ENCODE peak calls at places on chromosome 13, in seven cellular contexts. One of them, this sample, is unnamed. For H3K9me3, the result is how much of the 10 kb centered on the place peaks cover.

GRCh38 chr13:31167490-31167889 is 5.8 kb upstream of the HSPH1 start:
- DNase-seq in endodermal cell: no peak
- DNase-seq in pancreas: no peak
- DNase-seq in right lobe of liver: no peak
- DNase-seq in body of pancreas: no peak
- DNase-seq in PC-3: peak
- DNase-seq in kidney: no peak
- DNase-seq in this sample: no peak

GRCh38 chr13:97108535-97108910 is 113.6 kb upstream of the MBNL2 start:
- DNase-seq in PC-3: peak
- DNase-seq in kidney: no peak
- DNase-seq in right lobe of liver: no peak
- DNase-seq in endodermal cell: no peak
- DNase-seq in body of pancreas: no peak
- DNase-seq in pancreas: no peak
- DNase-seq in this sample: no peak

GRCh38 chr13:79457948-79458347 is 23.0 kb upstream of the NDFIP2 start:
- DNase-seq in endodermal cell: no peak
- DNase-seq in pancreas: no peak
- DNase-seq in right lobe of liver: no peak
- DNase-seq in kidney: no peak
- DNase-seq in PC-3: peak
- DNase-seq in body of pancreas: no peak
- DNase-seq in this sample: no peak

GRCh38 chr13:56986121-56986520 is 154.6 kb upstream of the PRR20A start:
- DNase-seq in endodermal cell: no peak
- DNase-seq in pancreas: no peak
- DNase-seq in PC-3: no peak
- DNase-seq in right lobe of liver: no peak
- DNase-seq in body of pancreas: no peak
- DNase-seq in kidney: no peak
- DNase-seq in this sample: no peak

GRCh38 chr13:43546260-43546659 is 240.5 kb downstream of the ENOX1 start:
- DNase-seq in body of pancreas: no peak
- DNase-seq in kidney: peak
- DNase-seq in endodermal cell: no peak
- DNase-seq in right lobe of liver: no peak
- DNase-seq in pancreas: no peak
- DNase-seq in PC-3: no peak
- DNase-seq in this sample: peak

GRCh38 chr13:77510156-77510555 is 25.4 kb upstream of the SCEL start:
- DNase-seq in kidney: no peak
- DNase-seq in PC-3: no peak
- DNase-seq in endodermal cell: no peak
- DNase-seq in pancreas: no peak
- DNase-seq in body of pancreas: no peak
- DNase-seq in right lobe of liver: no peak
- DNase-seq in this sample: no peak

GRCh38 chr13:83716121-83716520 is 166.2 kb downstream of the SLITRK1 start:
- DNase-seq in right lobe of liver: no peak
- DNase-seq in endodermal cell: no peak
- DNase-seq in body of pancreas: no peak
- DNase-seq in PC-3: no peak
- DNase-seq in pancreas: no peak
- DNase-seq in kidney: peak
- DNase-seq in this sample: no peak

GRCh38 chr13:27334774-27335490 is 64.3 kb downstream of the RASL11A start:
- DNase-seq in pancreas: no peak
- DNase-seq in endodermal cell: no peak
- DNase-seq in kidney: no peak
- DNase-seq in body of pancreas: no peak
- DNase-seq in PC-3: no peak
- DNase-seq in right lobe of liver: no peak
- DNase-seq in this sample: no peak

GRCh38 chr13:20116213-20116612 is 44.6 kb downstream of the GJA3 start:
- DNase-seq in PC-3: no peak
- DNase-seq in pancreas: no peak
- DNase-seq in right lobe of liver: no peak
- DNase-seq in body of pancreas: no peak
- DNase-seq in endodermal cell: peak
- DNase-seq in kidney: no peak
- DNase-seq in this sample: no peak

GRCh38 chr13:42396501-42396900 is 124.5 kb downstream of the AKAP11 start:
- DNase-seq in pancreas: no peak
- DNase-seq in body of pancreas: no peak
- DNase-seq in endodermal cell: no peak
- DNase-seq in PC-3: peak
- DNase-seq in right lobe of liver: no peak
- DNase-seq in kidney: peak
- DNase-seq in this sample: no peak

GRCh38 chr13:30805603-30806011 is 70.3 kb downstream of the ALOX5AP start:
- DNase-seq in body of pancreas: peak
- DNase-seq in endodermal cell: no peak
- DNase-seq in right lobe of liver: no peak
- DNase-seq in kidney: no peak
- DNase-seq in pancreas: no peak
- DNase-seq in PC-3: no peak
- DNase-seq in this sample: no peak

GRCh38 chr13:32205426-32206096 is 109.6 kb downstream of the ZAR1L start:
- DNase-seq in right lobe of liver: no peak
- DNase-seq in body of pancreas: no peak
- DNase-seq in kidney: no peak
- DNase-seq in pancreas: no peak
- DNase-seq in endodermal cell: no peak
- DNase-seq in PC-3: no peak
- DNase-seq in this sample: no peak

GRCh38 chr13:107866007-107866665 is 349.2 kb downstream of the LIG4 start:
- DNase-seq in body of pancreas: peak
- DNase-seq in endodermal cell: peak
- DNase-seq in pancreas: peak
- DNase-seq in kidney: peak
- DNase-seq in right lobe of liver: no peak
- DNase-seq in PC-3: peak
- DNase-seq in this sample: no peak

GRCh38 chr13:43232866-43233265 is 209.5 kb downstream of the DNAJC15 start:
- DNase-seq in endodermal cell: no peak
- DNase-seq in right lobe of liver: no peak
- DNase-seq in PC-3: peak
- DNase-seq in kidney: no peak
- DNase-seq in pancreas: no peak
- DNase-seq in body of pancreas: peak
- DNase-seq in this sample: no peak

GRCh38 chr13:47678201-47678963 is 322.7 kb downstream of the SUCLA2 start:
- DNase-seq in kidney: no peak
- DNase-seq in body of pancreas: no peak
- DNase-seq in PC-3: no peak
- DNase-seq in endodermal cell: no peak
- DNase-seq in right lobe of liver: no peak
- DNase-seq in pancreas: no peak
- DNase-seq in this sample: no peak

GRCh38 chr13:73142091-73142490 is 83.3 kb downstream of the KLF5 start:
- DNase-seq in endodermal cell: no peak
- DNase-seq in pancreas: no peak
- DNase-seq in right lobe of liver: no peak
- DNase-seq in PC-3: no peak
- DNase-seq in body of pancreas: no peak
- DNase-seq in kidney: no peak
- DNase-seq in this sample: no peak

DNA sequence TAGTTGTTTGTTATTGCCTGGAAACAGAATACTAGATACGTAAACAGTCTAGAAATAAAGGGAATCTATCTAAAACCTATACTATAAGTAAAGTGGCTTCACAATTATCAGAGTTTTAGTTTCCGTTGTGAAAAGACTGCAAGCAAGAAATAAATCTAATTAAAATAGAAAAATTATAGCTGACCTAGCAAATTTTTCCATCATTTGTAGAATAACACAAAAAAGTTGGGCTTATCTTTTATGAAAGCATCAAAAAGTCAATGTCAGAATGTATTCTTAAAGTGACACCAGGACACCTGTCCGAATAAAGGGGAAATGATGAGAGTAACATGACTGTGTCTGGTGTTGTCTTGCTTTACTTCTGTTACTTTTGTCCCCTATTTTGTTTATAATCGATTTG is 1248.9 kb upstream of the MIR17HG start:
- DNase-seq in endodermal cell: no peak
- DNase-seq in kidney: no peak
- DNase-seq in body of pancreas: no peak
- DNase-seq in pancreas: no peak
- DNase-seq in PC-3: no peak
- DNase-seq in right lobe of liver: no peak
- DNase-seq in this sample: no peak
- H3K9me3 ChIP-seq in endodermal cell: under half
- H3K9me3 ChIP-seq in kidney: under half
- H3K9me3 ChIP-seq in body of pancreas: under half
- H3K9me3 ChIP-seq in pancreas: under half
- H3K9me3 ChIP-seq in PC-3: under half
- H3K9me3 ChIP-seq in right lobe of liver: under half
- H3K9me3 ChIP-seq in this sample: under half

GRCh38 chr13:98202026-98202425 is 25.0 kb upstream of the RNF113B start:
- DNase-seq in PC-3: no peak
- DNase-seq in endodermal cell: no peak
- DNase-seq in body of pancreas: no peak
- DNase-seq in right lobe of liver: peak
- DNase-seq in kidney: no peak
- DNase-seq in pancreas: peak
- DNase-seq in this sample: no peak

GRCh38 chr13:98198683-98199082 is 21.6 kb upstream of the RNF113B start:
- DNase-seq in body of pancreas: no peak
- DNase-seq in endodermal cell: no peak
- DNase-seq in pancreas: no peak
- DNase-seq in PC-3: no peak
- DNase-seq in right lobe of liver: no peak
- DNase-seq in kidney: no peak
- DNase-seq in this sample: no peak

GRCh38 chr13:98200211-98200878 is 23.3 kb upstream of the RNF113B start:
- DNase-seq in right lobe of liver: no peak
- DNase-seq in pancreas: no peak
- DNase-seq in kidney: no peak
- DNase-seq in endodermal cell: peak
- DNase-seq in PC-3: no peak
- DNase-seq in body of pancreas: no peak
- DNase-seq in this sample: no peak

GRCh38 chr13:98201178-98201577 is 24.1 kb upstream of the RNF113B start:
- DNase-seq in endodermal cell: no peak
- DNase-seq in PC-3: no peak
- DNase-seq in kidney: no peak
- DNase-seq in body of pancreas: no peak
- DNase-seq in right lobe of liver: no peak
- DNase-seq in pancreas: no peak
- DNase-seq in this sample: no peak

GRCh38 chr13:98199480-98199879 is 22.4 kb upstream of the RNF113B start:
- DNase-seq in kidney: no peak
- DNase-seq in endodermal cell: no peak
- DNase-seq in right lobe of liver: no peak
- DNase-seq in pancreas: no peak
- DNase-seq in body of pancreas: no peak
- DNase-seq in PC-3: no peak
- DNase-seq in this sample: no peak
- H3K27ac ChIP-seq in kidney: no peak
- H3K27ac ChIP-seq in endodermal cell: no peak
- H3K27ac ChIP-seq in right lobe of liver: no peak
- H3K27ac ChIP-seq in pancreas: no peak
- H3K27ac ChIP-seq in body of pancreas: no peak
- H3K27ac ChIP-seq in PC-3: no peak
- H3K27ac ChIP-seq in this sample: no peak

GRCh38 chr13:112750570-112750969 is 60.7 kb downstream of the ATP11A start:
- DNase-seq in PC-3: no peak
- DNase-seq in pancreas: no peak
- DNase-seq in endodermal cell: no peak
- DNase-seq in kidney: no peak
- DNase-seq in body of pancreas: no peak
- DNase-seq in right lobe of liver: no peak
- DNase-seq in this sample: no peak
- TF ChIP-seq CTCF in PC-3: no peak
- TF ChIP-seq CTCF in pancreas: no peak
- TF ChIP-seq CTCF in endodermal cell: no peak
- TF ChIP-seq CTCF in kidney: no peak
- TF ChIP-seq CTCF in body of pancreas: no peak
- TF ChIP-seq CTCF in right lobe of liver: no peak
- TF ChIP-seq CTCF in this sample: no peak

DNA sequence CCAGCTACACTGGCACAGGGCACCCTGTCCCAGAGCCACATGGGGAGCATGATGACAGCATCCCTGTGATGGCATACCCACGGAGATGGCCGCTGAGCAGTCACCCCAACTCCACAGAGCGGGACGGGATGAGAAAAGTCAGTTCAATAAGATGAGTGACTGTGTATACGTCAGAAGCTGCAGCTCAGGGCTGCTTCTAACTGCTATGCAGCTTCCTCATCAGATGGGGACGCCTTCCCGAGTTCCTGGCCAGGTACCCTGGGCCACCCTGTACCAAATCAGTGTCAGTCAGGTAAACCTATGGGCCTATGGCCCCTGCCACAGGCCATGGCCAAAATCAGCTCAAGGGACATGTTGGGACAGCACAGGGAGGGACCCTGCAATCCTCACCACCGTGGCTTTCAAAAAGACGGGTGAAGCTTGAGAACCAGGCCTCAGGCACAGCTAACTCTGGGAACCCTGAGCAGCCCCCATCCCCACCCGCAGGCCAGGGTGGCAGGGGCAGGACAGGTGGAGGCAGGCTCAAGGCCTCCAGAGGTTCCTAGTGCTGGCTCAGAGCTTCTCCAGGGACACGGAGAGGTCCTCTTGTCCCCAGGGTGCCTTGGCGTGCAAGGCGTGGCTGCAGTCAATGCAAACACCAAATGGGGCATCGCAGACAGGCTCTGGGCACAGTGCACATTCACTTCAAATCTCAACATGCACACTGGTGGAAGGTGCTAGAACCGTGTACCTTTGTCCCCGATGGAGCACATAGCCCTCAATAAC is 122.4 kb downstream of the TUBA3C start:
- DNase-seq in body of pancreas: no peak
- DNase-seq in right lobe of liver: no peak
- DNase-seq in endodermal cell: no peak
- DNase-seq in pancreas: no peak
- DNase-seq in kidney: no peak
- DNase-seq in PC-3: no peak
- DNase-seq in this sample: no peak
- H3K9me3 ChIP-seq in body of pancreas: under half
- H3K9me3 ChIP-seq in right lobe of liver: under half
- H3K9me3 ChIP-seq in endodermal cell: half or more
- H3K9me3 ChIP-seq in pancreas: under half
- H3K9me3 ChIP-seq in kidney: under half
- H3K9me3 ChIP-seq in PC-3: under half
- H3K9me3 ChIP-seq in this sample: under half

GRCh38 chr13:89857502-89857901 is 1490.0 kb upstream of the MIR17HG start:
- DNase-seq in PC-3: no peak
- DNase-seq in kidney: no peak
- DNase-seq in right lobe of liver: no peak
- DNase-seq in body of pancreas: no peak
- DNase-seq in endodermal cell: no peak
- DNase-seq in pancreas: no peak
- DNase-seq in this sample: no peak
- H3K27ac ChIP-seq in PC-3: no peak
- H3K27ac ChIP-seq in kidney: no peak
- H3K27ac ChIP-seq in right lobe of liver: no peak
- H3K27ac ChIP-seq in body of pancreas: no peak
- H3K27ac ChIP-seq in endodermal cell: no peak
- H3K27ac ChIP-seq in pancreas: no peak
- H3K27ac ChIP-seq in this sample: no peak

This sample was measured in left ventricle myocardium inferior.